ENCODE peak calls at places on chromosome 19, in eight cellular contexts. E is stromal cell of bone marrow, K is smooth muscle cell of the brain vasculature, P is cerebellar nuclear complex, Q is cardiac muscle cell, H is NCI-H345, C is adipocyte, A is PC-3. I is an unnamed sample.

GRCh38 chr19:3604987-3605343 is 1.7 kb downstream of the TBXA2R start:
- DNase-seq in E (no peak), K (no peak), P (no peak), Q (no peak), H (no peak), C (no peak), A (no peak), I (no peak)

GRCh38 chr19:35347171-35347929 is at the start of gene FFAR1:
- DNase-seq in E (no peak), K (no peak), P (no peak), Q (no peak), H (no peak), C (no peak), A (no peak), I (no peak)

GRCh38 chr19:19627716-19628498 is at the start of gene LPAR2:
- DNase-seq in E (no peak), K (no peak), P (no peak), Q (peak; percentile 69), H (peak; percentile 76), C (peak; percentile 28), A (peak; percentile 70), I (no peak)

GRCh38 chr19:50492303-50493052 is 15.8 kb upstream of the GARIN5A start:
- DNase-seq in E (no peak), K (no peak), P (no peak), Q (peak; percentile 38), H (no peak), C (peak; percentile 15), A (peak; percentile 27), I (no peak)

GRCh38 chr19:30648321-30648720 is 276.1 kb downstream of the ZNF536 start:
- DNase-seq in E (no peak), K (no peak), P (no peak), Q (no peak), H (no peak), C (peak; percentile 7), A (no peak), I (no peak)

GRCh38 chr19:46021531-46022041 is 1.3 kb downstream of the PGLYRP1 start:
- DNase-seq in E (no peak), K (no peak), P (no peak), Q (no peak), H (no peak), C (no peak), A (no peak), I (no peak)

GRCh38 chr19:43562698-43563241 is 12.6 kb downstream of the XRCC1 start:
- DNase-seq in E (peak; percentile 41), K (peak; percentile 62), P (peak; percentile 65), Q (no peak), H (no peak), C (no peak), A (peak; percentile 71), I (peak; percentile 28)

GRCh38 chr19:36688058-36688457 is 646 bp downstream of the ZNF567 start:
- DNase-seq in E (no peak), K (no peak), P (no peak), Q (no peak), H (no peak), C (no peak), A (no peak), I (no peak)

GRCh38 chr19:10655457-10656312 is 1.5 kb downstream of the ILF3 start:
- DNase-seq in E (no peak), K (no peak), P (no peak), Q (peak; percentile 28), H (peak; percentile 13), C (peak; percentile 62), A (peak; percentile 39), I (no peak)

GRCh38 chr19:14496849-14497346 is 971 bp upstream of the GIPC1 start:
- DNase-seq in E (no peak), K (no peak), P (no peak), Q (no peak), H (no peak), C (no peak), A (no peak), I (no peak)

GRCh38 chr19:13012690-13013608 is 17.7 kb downstream of the NFIX start:
- DNase-seq in E (no peak), K (no peak), P (no peak), Q (no peak), H (no peak), C (no peak), A (peak; percentile 78), I (no peak)

GRCh38 chr19:15396436-15396835 is 16.8 kb upstream of the AKAP8 start:
- DNase-seq in E (no peak), K (no peak), P (no peak), Q (no peak), H (no peak), C (no peak), A (no peak), I (no peak)

GRCh38 chr19:4338441-4339350 is at the start of gene STAP2:
- DNase-seq in E (no peak), K (no peak), P (no peak), Q (peak; percentile 33), H (no peak), C (no peak), A (peak; percentile 77), I (no peak)

GRCh38 chr19:42092350-42092749 is 16.4 kb downstream of the ZNF574 start:
- DNase-seq in E (no peak), K (no peak), P (no peak), Q (no peak), H (peak; percentile 36), C (no peak), A (peak; percentile 60), I (no peak)